ENCODE peak calls at places on chromosome 10, in five cellular contexts. H is stimulated activated CD4-positive, alpha-beta T cell treated with anti-CD3 and anti-CD28 coated beads, Interleukin-12 subunit alpha, Interleukin-12 subunit beta, amount 100 ng/mL, for 24 hours; Y is T-helper 9 cell; O is NCI-H1694 treated with DMSO at 0.1 percent for 48 hours; K is neural crest cell. Q is an unnamed sample.
A peak's percentile ranks its signal among the peaks of the same experiment; 100 is the strongest.

GRCh38 chr10:5198386-5198785 is 1.7 kb downstream of the AKR1C4 start:
- DNase-seq in H (no peak), Y (no peak), O (no peak), K (no peak), Q (no peak)

GRCh38 chr10:35993816-35994515 is 351.9 kb upstream of the FZD8 start:
- DNase-seq in H (no peak), Y (no peak), O (no peak), K (no peak), Q (no peak)

GRCh38 chr10:63421591-63421990 is 44.2 kb downstream of the JMJD1C start:
- DNase-seq in H (no peak), Y (no peak), O (no peak), K (no peak), Q (no peak)

GRCh38 chr10:7027913-7028808 is 382.7 kb downstream of the SFMBT2 start:
- DNase-seq in H (no peak), Y (no peak), O (no peak), K (no peak), Q (peak; percentile 49)

GRCh38 chr10:48769706-48770105 is 85.0 kb downstream of the WDFY4 start:
- DNase-seq in H (no peak), Y (no peak), O (no peak), K (no peak), Q (no peak)

GRCh38 chr10:30987463-30987862 is 44.2 kb downstream of the ZNF438 start:
- DNase-seq in H (no peak), Y (no peak), O (no peak), K (no peak), Q (no peak)

GRCh38 chr10:130807721-130808120 is 503.8 kb downstream of the TCERG1L start:
- DNase-seq in H (no peak), Y (no peak), O (no peak), K (no peak), Q (no peak)

GRCh38 chr10:74244097-74244685 is 93.2 kb downstream of the ADK start:
- DNase-seq in H (no peak), Y (no peak), O (peak; percentile 32), K (no peak), Q (peak; percentile 19)

GRCh38 chr10:4353059-4353655 is 472.9 kb upstream of the AKR1E2 start:
- DNase-seq in H (no peak), Y (no peak), O (no peak), K (no peak), Q (peak; percentile 4)

GRCh38 chr10:123841560-123841959 is 50.0 kb downstream of the CPXM2 start:
- DNase-seq in H (no peak), Y (no peak), O (no peak), K (no peak), Q (no peak)

GRCh38 chr10:4820804-4821401 is 5.1 kb upstream of the AKR1E2 start:
- DNase-seq in H (no peak), Y (no peak), O (no peak), K (no peak), Q (no peak)